ENCODE peak calls at places on chromosome 4, in ten cellular contexts. X is activated CD4-positive, alpha-beta T cell treated with anti-CD3 and anti-CD28 coated beads, Interleukin-2, amount 10 ng/mL, durations not matched to agents 7 days and 5 days; Q is KBM-7; Y is memory B cell; L is activated gamma-delta T cell treated with Interleukin-2 at 50 U/mL for 16 hours; M is AG20443; R is posterior cingulate gyrus; T is effector CD8-positive, alpha-beta T cell; I is ascending aorta; K is cerebellar cortex. F is an unnamed sample.

GRCh38 chr4:186737427-186737826 is 13.8 kb upstream of the FAT1 start:
- DNase-seq in I (no peak), Q (no peak), T (no peak), L (no peak), M (no peak), X (no peak), Y (no peak), K (no peak), R (no peak), F (no peak)

GRCh38 chr4:140330311-140330900 is 43.0 kb upstream of the SCOC start:
- DNase-seq in M (peak; percentile 39), I (no peak), K (peak; percentile 47), L (no peak), Y (no peak), T (no peak), X (no peak), Q (peak; percentile 52), R (no peak), F (peak; percentile 46)

GRCh38 chr4:121790976-121791375 is 10.1 kb upstream of the EXOSC9 start:
- DNase-seq in I (no peak), Q (no peak), T (no peak), R (no peak), L (no peak), Y (no peak), X (no peak), K (no peak), M (no peak), F (no peak)

GRCh38 chr4:48669086-48669485 is 111.0 kb downstream of the FRYL start:
- DNase-seq in R (no peak), T (no peak), Q (no peak), L (no peak), I (no peak), K (no peak), X (no peak), Y (no peak), M (no peak), F (no peak)

GRCh38 chr4:38949416-38950051 is 81.9 kb downstream of the FAM114A1 start:
- DNase-seq in M (no peak), Q (no peak), L (peak; percentile 13), R (no peak), I (no peak), K (peak; percentile 84), T (no peak), Y (no peak), X (peak; percentile 65), F (peak; percentile 85)

GRCh38 chr4:65089666-65090065 is 580.6 kb downstream of the EPHA5 start:
- DNase-seq in I (no peak), X (no peak), L (no peak), Q (no peak), M (no peak), R (no peak), T (no peak), K (no peak), Y (no peak), F (no peak)

GRCh38 chr4:7929530-7929951 is 10.1 kb downstream of the AFAP1 start:
- DNase-seq in K (no peak), L (no peak), M (peak; percentile 62), I (no peak), Y (no peak), Q (no peak), X (no peak), R (no peak), T (no peak), F (no peak)

GRCh38 chr4:70280567-70280966 is 38.2 kb downstream of the CSN3 start:
- DNase-seq in Y (no peak), K (no peak), I (no peak), X (no peak), T (no peak), L (no peak), R (no peak), Q (no peak), M (no peak), F (no peak)

GRCh38 chr4:76624271-76624681 is 189.2 kb downstream of the SHROOM3 start:
- DNase-seq in X (no peak), T (no peak), M (peak; percentile 84), R (no peak), L (no peak), I (peak; percentile 30), Y (no peak), Q (no peak), K (peak; percentile 75), F (peak; percentile 66)

GRCh38 chr4:55078987-55079386 is 46.4 kb downstream of the KDR start:
- DNase-seq in T (no peak), Y (no peak), X (no peak), R (no peak), Q (no peak), M (peak; percentile 88), K (no peak), I (no peak), L (no peak), F (no peak)

GRCh38 chr4:92249541-92249940 is 54.2 kb upstream of the GRID2 start:
- DNase-seq in R (no peak), M (no peak), K (no peak), X (no peak), L (no peak), Q (no peak), I (no peak), T (no peak), Y (no peak), F (no peak)

GRCh38 chr4:168955674-168956073 is 54.4 kb downstream of the CBR4 start:
- DNase-seq in Y (no peak), Q (no peak), I (no peak), K (no peak), L (no peak), X (no peak), T (no peak), M (no peak), R (no peak), F (no peak)

GRCh38 chr4:75584067-75584466 is 28.2 kb downstream of the ODAPH start:
- DNase-seq in I (no peak), T (no peak), M (no peak), L (no peak), X (no peak), R (no peak), Q (no peak), K (no peak), Y (no peak), F (peak; percentile 1)

GRCh38 chr4:117777721-117778120 is 256.6 kb upstream of the NDST3 start:
- DNase-seq in M (no peak), T (no peak), K (no peak), X (no peak), Q (no peak), R (no peak), I (no peak), L (no peak), Y (no peak), F (no peak)

GRCh38 chr4:77501851-77502250 is 103.8 kb upstream of the CXCL13 start:
- DNase-seq in M (no peak), T (no peak), X (no peak), L (no peak), I (no peak), Q (no peak), K (no peak), Y (no peak), R (no peak), F (no peak)

GRCh38 chr4:3649491-3649890 is 116.7 kb upstream of the ADRA2C start:
- DNase-seq in Y (no peak), L (no peak), I (no peak), R (no peak), M (no peak), X (no peak), K (no peak), Q (no peak), T (no peak), F (no peak)

GRCh38 chr4:76251448-76252270 is at the start of gene FAM47E:
- DNase-seq in X (peak; percentile 26), L (peak; percentile 12), K (peak; percentile 55), T (no peak), R (peak; percentile 96), Y (peak; percentile 23), Q (peak; percentile 67), M (peak; percentile 84), I (peak; percentile 10), F (peak; percentile 60)

GRCh38 chr4:4659871-4660651 is 118.2 kb upstream of the STX18 start:
- DNase-seq in R (no peak), M (peak; percentile 93), I (no peak), K (no peak), Y (no peak), Q (no peak), L (no peak), T (no peak), X (no peak), F (no peak)

GRCh38 chr4:149785686-149786431 is 29.8 kb downstream of the IQCM start:
- DNase-seq in K (no peak), L (no peak), Q (no peak), R (no peak), Y (no peak), I (no peak), X (no peak), M (peak; percentile 39), T (no peak), F (no peak)

GRCh38 chr4:97208749-97209148 is 934.5 kb downstream of the STPG2 start:
- DNase-seq in Q (no peak), I (no peak), M (no peak), Y (no peak), X (no peak), T (no peak), R (no peak), K (no peak), L (no peak), F (no peak)

GRCh38 chr4:25815586-25815985 is 47.2 kb downstream of the SEL1L3 start:
- DNase-seq in X (no peak), I (no peak), K (no peak), T (no peak), M (no peak), R (no peak), Q (no peak), Y (no peak), L (no peak), F (no peak)

GRCh38 chr4:89657931-89658700 is 178.8 kb downstream of the SNCA start:
- DNase-seq in T (no peak), Q (peak; percentile 19), K (peak; percentile 82), I (no peak), L (no peak), R (no peak), Y (no peak), M (peak; percentile 9), X (no peak), F (peak; percentile 83)

GRCh38 chr4:41125558-41126311 is 88.6 kb downstream of the APBB2 start:
- DNase-seq in X (no peak), K (no peak), L (no peak), Q (no peak), M (no peak), Y (no peak), I (no peak), R (no peak), T (no peak), F (no peak)